ENCODE peak calls at places on chromosomes 16 and 17, in five cellular contexts. U, R, T, A and X are unnamed samples.

GRCh38 chr16:10870137-10870776 is 6.7 kb upstream of the CIITA start:
- DNase-seq in U (no peak), T (no peak), A (peak), R (no peak), X (no peak)

GRCh38 chr17:75147878-75148546 is 6.3 kb downstream of the JPT1 start:
- DNase-seq in R (no peak), T (no peak), U (no peak), A (no peak), X (no peak)

GRCh38 chr16:54936086-54936978 is 5.7 kb downstream of the IRX5 start:
- DNase-seq in T (no peak), U (no peak), A (peak), R (no peak), X (no peak)

GRCh38 chr16:85539629-85540291 is 73.4 kb upstream of the GSE1 start:
- DNase-seq in R (no peak), A (no peak), U (no peak), T (no peak), X (no peak)

GRCh38 chr17:4789701-4789950 is 862 bp downstream of the GLTPD2 start:
- DNase-seq in U (no peak), A (no peak), R (no peak), T (no peak), X (no peak)

GRCh38 chr17:42132941-42133340 is 10.3 kb downstream of the HSPB9 start:
- DNase-seq in U (no peak), A (peak), R (no peak), T (peak), X (peak)

GRCh38 chr17:38898812-38899348 is 26.5 kb upstream of the LASP1NB start:
- DNase-seq in A (no peak), T (peak), R (no peak), U (peak), X (no peak)

GRCh38 chr16:21100447-21100846 is 50.2 kb downstream of the DNAH3 start:
- DNase-seq in T (no peak), R (no peak), U (no peak), A (peak), X (no peak)

GRCh38 chr17:57866319-57866718 is 16.5 kb upstream of the MRPS23 start:
- DNase-seq in A (no peak), T (no peak), U (no peak), R (no peak), X (no peak)

GRCh38 chr16:1152123-1152638 is 725 bp upstream of the CACNA1H start:
- DNase-seq in R (no peak), U (peak), T (no peak), A (peak), X (no peak)

GRCh38 chr16:55647798-55648197 is 8.0 kb upstream of the SLC6A2 start:
- DNase-seq in T (no peak), U (no peak), R (no peak), A (peak), X (no peak)

GRCh38 chr16:82788225-82788624 is 161.5 kb downstream of the CDH13 start:
- DNase-seq in R (no peak), U (no peak), A (no peak), T (no peak), X (no peak)

GRCh38 chr17:71983828-71984227 is 137.0 kb upstream of the SOX9 start:
- DNase-seq in R (no peak), A (peak), T (no peak), U (no peak), X (no peak)

DNA sequence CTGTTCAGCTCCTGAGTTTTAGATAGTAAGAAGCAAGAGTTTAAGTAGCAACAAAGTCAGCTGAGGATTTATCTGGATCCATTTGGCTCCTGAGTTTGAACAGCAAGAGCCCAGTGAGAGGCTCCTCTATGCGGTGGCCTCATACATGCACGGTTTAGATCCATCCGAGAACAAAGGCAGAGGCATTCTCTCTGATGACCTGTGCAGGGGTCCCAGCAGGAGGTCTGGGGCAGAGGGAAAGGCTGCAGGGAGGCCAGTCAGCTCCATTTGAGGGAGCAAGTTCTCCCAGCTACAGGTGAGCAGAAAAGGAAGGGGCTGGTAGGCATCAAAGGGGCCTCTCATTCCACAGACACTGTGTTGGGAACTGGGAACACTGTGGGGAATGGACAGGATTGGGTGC is 16.5 kb downstream of the PITPNM3 start:
- DNase-seq in T (no peak), A (no peak), R (no peak), U (no peak), X (no peak)
- H3K27ac ChIP-seq in T (no peak), A (no peak), R (no peak), U (no peak), X (no peak)

GRCh38 chr16:70745536-70746025 is 55.4 kb downstream of the VAC14 start:
- DNase-seq in T (no peak), R (no peak), A (no peak), U (no peak), X (no peak)

GRCh38 chr16:70747703-70748631 is 53.0 kb downstream of the VAC14 start:
- DNase-seq in A (no peak), T (no peak), R (no peak), U (no peak), X (no peak)

GRCh38 chr16:70746040-70746707 is 54.8 kb downstream of the VAC14 start:
- DNase-seq in U (no peak), T (peak), A (peak), R (peak), X (no peak)

GRCh38 chr16:70749006-70749678 is 51.8 kb downstream of the VAC14 start:
- DNase-seq in T (peak), A (no peak), U (no peak), R (no peak), X (peak)

DNA sequence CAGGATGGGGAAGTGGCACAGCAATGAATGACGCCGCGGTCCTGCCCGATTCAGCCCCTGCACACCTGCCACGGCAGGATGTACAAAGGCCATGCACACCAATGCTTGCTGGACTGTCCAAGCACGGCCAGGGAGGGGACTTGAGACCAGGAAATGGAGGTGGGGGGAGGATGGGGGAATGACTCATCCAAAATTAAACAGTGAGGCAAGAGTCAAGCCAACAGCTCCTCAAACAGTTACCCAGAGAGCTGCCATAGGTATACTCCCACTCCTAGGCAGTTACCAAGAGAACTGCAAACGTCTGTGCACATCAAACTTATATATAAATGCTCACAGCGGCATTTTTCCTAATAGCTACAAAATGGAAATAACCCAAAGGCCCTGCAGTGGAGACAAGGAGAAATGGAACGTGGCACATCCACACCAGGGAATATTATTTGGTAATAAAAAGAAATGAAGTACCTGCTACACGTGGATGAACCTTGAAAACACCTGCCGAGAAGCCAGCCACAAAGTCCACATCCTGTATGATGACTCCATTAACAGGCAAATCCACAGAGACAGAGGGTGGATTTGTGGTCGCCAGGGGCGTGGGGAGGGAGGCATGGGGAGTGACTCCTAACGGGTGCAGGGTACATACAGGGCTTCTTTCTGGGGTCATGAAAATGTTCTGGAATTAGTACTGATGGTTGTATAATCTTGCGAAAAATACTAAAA is 54.1 kb downstream of the VAC14 start:
- DNase-seq in T (peak), A (peak), U (peak), R (peak), X (peak)
- H3K4me3 ChIP-seq in T (no peak), A (no peak), U (no peak), R (no peak), X (no peak)

GRCh38 chr16:23950898-23951297 is 115.1 kb downstream of the PRKCB start:
- DNase-seq in A (no peak), T (no peak), R (no peak), U (no peak), X (no peak)
- H3K27ac ChIP-seq in A (no peak), T (no peak), R (no peak), U (peak), X (no peak)

DNA sequence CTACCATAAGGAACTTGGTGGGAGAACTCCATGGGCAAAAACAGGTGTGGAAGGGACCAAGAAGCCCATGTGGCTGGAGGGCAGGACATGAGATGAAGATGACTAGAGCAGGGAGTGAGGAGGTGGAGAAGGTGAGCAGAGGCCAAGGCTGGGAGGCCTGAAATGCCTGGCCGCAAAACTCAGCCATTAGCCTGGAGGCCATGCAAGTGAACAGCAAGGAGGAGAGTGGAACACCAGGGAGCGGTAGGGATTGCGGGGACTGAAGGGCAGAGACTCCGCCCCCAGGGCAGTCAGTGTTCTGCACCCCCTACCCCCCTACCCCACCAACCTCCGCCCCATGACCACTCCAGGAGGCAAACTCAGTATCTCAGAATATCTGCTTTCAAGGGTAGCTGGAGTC is 17.0 kb downstream of the BCL7C start:
- DNase-seq in U (no peak), A (peak), T (no peak), R (no peak), X (no peak)
- H3K4me3 ChIP-seq in U (peak), A (peak), T (peak), R (peak), X (no peak)

GRCh38 chr16:69890114-69890890 is 60.8 kb upstream of the CLEC18A start:
- DNase-seq in U (no peak), R (peak), T (peak), A (peak), X (peak)
- H3K27ac ChIP-seq in U (no peak), R (peak), T (peak), A (peak), X (peak)

DNA sequence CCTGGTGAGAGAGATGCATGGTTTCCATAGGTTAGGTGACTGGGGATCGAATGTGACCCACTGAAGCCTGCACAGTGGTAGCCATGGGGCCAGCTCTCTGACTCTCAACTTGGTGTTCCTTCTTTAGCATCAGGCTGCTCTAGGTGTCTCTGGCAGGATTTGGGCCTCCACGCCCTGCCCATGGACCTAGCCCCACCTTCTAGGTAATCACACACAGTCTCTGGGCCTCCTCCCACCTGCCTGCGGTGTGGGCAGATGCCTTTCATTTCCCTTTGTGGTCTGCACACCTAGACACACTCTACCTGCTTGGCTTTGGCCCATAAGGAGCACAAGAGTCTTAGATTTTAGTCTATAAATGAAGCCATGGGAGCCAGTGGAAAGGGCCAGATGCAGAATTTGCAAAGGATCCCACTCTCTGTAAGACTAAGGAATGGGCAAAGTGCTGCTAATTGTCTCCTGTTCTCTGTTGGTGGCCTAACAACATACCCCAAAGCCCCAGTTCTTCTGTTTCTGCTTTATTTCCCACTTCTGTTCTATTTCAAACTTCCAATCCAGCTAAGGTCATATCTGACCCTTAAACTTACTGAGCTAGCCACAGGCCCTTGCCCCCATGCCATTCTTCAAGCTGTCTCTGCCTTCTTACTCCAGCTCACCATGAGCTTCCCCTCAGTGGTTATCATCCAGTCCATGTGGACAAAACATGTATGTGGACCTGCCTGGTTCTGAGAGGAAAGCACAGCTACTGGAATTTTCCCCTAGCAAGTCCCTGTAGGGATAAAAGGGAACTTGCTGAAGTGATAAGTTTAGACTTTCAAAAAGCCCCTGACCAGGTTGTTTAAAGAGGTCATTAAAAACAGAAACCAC is 7.3 kb upstream of the MFSD6L start:
- DNase-seq in U (no peak), A (no peak), R (no peak), T (no peak), X (no peak)
- H3K4me3 ChIP-seq in U (no peak), A (no peak), R (no peak), T (no peak), X (no peak)

DNA sequence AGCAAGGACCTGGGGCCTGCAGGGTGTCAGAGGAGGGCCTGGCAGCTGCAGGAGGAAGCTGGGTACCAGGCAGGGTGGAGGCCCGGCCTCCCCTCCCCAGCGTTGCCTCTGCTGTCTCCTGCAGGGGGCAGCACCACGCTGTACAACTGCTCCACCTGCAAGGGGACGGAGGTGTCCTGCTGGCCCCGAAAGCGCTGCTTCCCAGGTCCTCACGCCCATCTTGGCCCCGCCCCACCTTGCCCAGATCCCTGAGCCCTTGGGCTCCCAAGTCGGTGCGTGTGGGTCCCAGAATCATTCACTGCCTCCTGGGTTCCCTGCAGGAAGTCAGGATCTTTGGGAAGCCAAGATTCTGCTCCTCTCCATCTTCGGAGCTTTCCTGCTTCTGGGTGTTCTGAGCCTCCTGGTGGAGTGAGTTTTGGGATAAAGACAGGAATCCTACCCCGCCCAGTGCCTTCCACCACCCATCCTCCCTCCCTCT is 1.2 kb downstream of the TMEM95 start:
- DNase-seq in A (peak), R (peak), T (peak), U (peak), X (peak)
- H3K27ac ChIP-seq in A (no peak), R (no peak), T (peak), U (no peak), X (no peak)

GRCh38 chr17:46194393-46195216 is 1.4 kb upstream of the KANSL1 start:
- DNase-seq in T (peak), U (peak), A (peak), R (no peak), X (no peak)

GRCh38 chr17:46195217-46195855 is 2.1 kb upstream of the KANSL1 start:
- DNase-seq in R (no peak), T (no peak), A (no peak), U (no peak), X (no peak)

GRCh38 chr17:46192484-46193245 is 564 bp downstream of the KANSL1 start:
- DNase-seq in R (peak), A (peak), U (peak), T (peak), X (peak)

GRCh38 chr17:46193246-46193625 is at the start of gene KANSL1:
- DNase-seq in T (peak), U (peak), A (peak), R (peak), X (peak)

GRCh38 chr17:46193626-46194392 is 580 bp upstream of the KANSL1 start:
- DNase-seq in T (peak), A (peak), R (peak), U (peak), X (peak)
- H3K4me3 ChIP-seq in T (peak), A (peak), R (peak), U (peak), X (peak)

GRCh38 chr17:7281953-7282751 is 634 bp downstream of the SLC2A4 start:
- DNase-seq in R (no peak), U (no peak), T (peak), A (no peak), X (no peak)

GRCh38 chr17:7280519-7281073 is 922 bp upstream of the SLC2A4 start:
- DNase-seq in T (peak), U (peak), R (peak), A (peak), X (peak)

GRCh38 chr17:7281074-7281952 is at the start of gene SLC2A4:
- DNase-seq in U (peak), T (peak), R (peak), A (peak), X (peak)

GRCh38 chr17:7282752-7283321 is 1.3 kb downstream of the SLC2A4 start:
- DNase-seq in R (no peak), U (no peak), T (no peak), A (peak), X (no peak)

DNA sequence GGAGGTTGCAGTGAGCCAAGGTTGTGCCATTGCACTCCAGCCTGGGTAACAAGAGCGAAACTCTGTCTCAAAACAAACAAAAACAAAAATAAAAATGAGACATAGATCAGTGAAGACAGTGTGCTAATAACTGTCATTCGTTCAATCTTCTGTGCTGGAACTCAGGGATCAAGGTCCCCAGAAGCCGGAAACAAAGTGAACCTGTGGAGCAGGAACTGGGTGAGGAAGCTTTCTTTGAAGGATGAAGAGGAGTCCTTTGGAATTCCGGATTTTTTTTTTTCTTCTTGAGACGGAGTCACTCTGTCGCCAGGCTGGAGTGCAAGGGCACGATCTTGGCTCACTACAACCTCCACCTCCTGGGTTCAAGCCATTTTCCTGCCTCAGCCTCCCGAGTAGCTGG is 2.1 kb upstream of the SLC2A4 start:
- DNase-seq in U (no peak), R (no peak), A (no peak), T (peak), X (no peak)
- H3K27ac ChIP-seq in U (no peak), R (no peak), A (no peak), T (peak), X (no peak)